ENCODE peak calls at places on chromosome 1, in four cellular contexts. V is HepG2, N is GM12878, Y is K562. D is an unnamed sample.

GRCh38 chr1:215679231-215679630 is 112.1 kb downstream of the KCTD3 start:
- DNase-seq in Y (no peak), V (no peak), N (no peak), D (no peak)

GRCh38 chr1:233656700-233657099 is 42.8 kb downstream of the KCNK1 start:
- DNase-seq in N (no peak), Y (no peak), V (no peak), D (no peak)

GRCh38 chr1:16625497-16626408 is 12.4 kb upstream of the NBPF1 start:
- DNase-seq in V (no peak), Y (no peak), N (no peak), D (no peak)

GRCh38 chr1:65209005-65209885 is 61.2 kb downstream of the AK4 start:
- DNase-seq in V (peak; percentile 38), Y (peak; percentile 78), N (no peak), D (peak; percentile 76)

GRCh38 chr1:160068231-160068630 is 1.7 kb downstream of the KCNJ10 start:
- DNase-seq in V (no peak), Y (no peak), N (no peak), D (no peak)

GRCh38 chr1:24140741-24141181 is 2.2 kb downstream of the IL22RA1 start:
- DNase-seq in Y (no peak), V (no peak), N (no peak), D (no peak)

GRCh38 chr1:202752799-202753198 is 42.5 kb upstream of the SYT2 start:
- DNase-seq in Y (no peak), N (no peak), V (no peak), D (no peak)

GRCh38 chr1:104266612-104267011 is 516.9 kb downstream of the AMY1C start:
- DNase-seq in N (no peak), V (no peak), Y (no peak), D (no peak)

GRCh38 chr1:172727956-172728603 is 69.2 kb downstream of the FASLG start:
- DNase-seq in Y (peak; percentile 73), N (no peak), V (peak; percentile 71), D (peak; percentile 58)

GRCh38 chr1:232211149-232211548 is 418.8 kb downstream of the SIPA1L2 start:
- DNase-seq in Y (peak; percentile 14), V (peak; percentile 2), N (no peak), D (peak; percentile 66)

GRCh38 chr1:53995683-53996082 is 22.3 kb downstream of the LDLRAD1 start:
- DNase-seq in V (no peak), N (no peak), Y (no peak), D (no peak)

GRCh38 chr1:200306954-200307754 is 102.7 kb downstream of the ZNF281 start:
- DNase-seq in V (peak; percentile 40), Y (peak; percentile 61), N (peak; percentile 17), D (peak; percentile 70)

GRCh38 chr1:227281371-227281770 is 36.9 kb downstream of the CDC42BPA start:
- DNase-seq in Y (no peak), N (no peak), V (no peak), D (no peak)

GRCh38 chr1:45411510-45411899 is 71.3 kb upstream of the MUTYH start:
- DNase-seq in V (peak; percentile 7), Y (peak; percentile 31), N (no peak), D (no peak)

GRCh38 chr1:4796161-4796998 is 142.0 kb downstream of the AJAP1 start:
- DNase-seq in N (peak; percentile 50), V (no peak), Y (no peak), D (no peak)

GRCh38 chr1:110198746-110199145 is 11.4 kb upstream of the KCNC4 start:
- DNase-seq in Y (no peak), V (no peak), N (no peak), D (no peak)

GRCh38 chr1:213934642-213935041 is 53.1 kb upstream of the PROX1 start:
- DNase-seq in Y (no peak), N (no peak), V (no peak), D (no peak)

GRCh38 chr1:209202826-209203439 is 380.6 kb upstream of the CAMK1G start:
- DNase-seq in N (no peak), Y (peak; percentile 67), V (peak; percentile 46), D (peak; percentile 62)

GRCh38 chr1:233393084-233393840 is 65.7 kb downstream of the MAP3K21 start:
- DNase-seq in V (no peak), N (no peak), Y (no peak), D (no peak)

GRCh38 chr1:42801832-42802483 is 15.0 kb upstream of the ERMAP start:
- DNase-seq in V (no peak), Y (no peak), N (no peak), D (no peak)
- TF ChIP-seq FOXK2 in V (no peak), Y (no peak), N (no peak), D (no peak)

DNA sequence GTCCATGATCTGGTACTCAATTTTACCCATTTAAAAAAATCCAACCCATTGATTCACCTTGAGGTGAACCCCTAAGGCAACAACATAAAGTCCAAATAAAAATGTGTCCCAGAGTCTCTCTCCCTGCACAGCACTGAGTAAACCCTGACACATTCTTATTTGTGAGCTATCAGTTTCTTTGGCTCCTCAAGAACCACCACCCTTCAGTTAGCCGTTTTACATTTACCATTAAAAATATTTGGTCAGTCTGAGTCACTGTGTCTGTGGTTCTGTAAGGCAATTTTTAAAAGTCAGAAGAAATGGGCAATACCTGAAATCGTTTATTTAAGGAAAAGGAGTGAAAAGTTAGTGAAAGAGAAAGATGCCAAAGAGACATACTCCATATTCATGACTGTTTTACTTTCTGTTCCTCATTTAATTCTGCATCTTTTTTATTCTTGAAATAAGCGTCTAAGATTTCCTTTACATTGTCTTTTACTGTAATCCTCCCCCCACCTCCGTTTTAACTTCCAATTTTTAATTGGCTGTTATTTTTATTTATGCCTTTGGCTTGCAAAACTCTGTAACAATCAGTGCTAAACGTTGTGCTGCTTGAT is 91.7 kb upstream of the IVNS1ABP start:
- DNase-seq in V (no peak), Y (no peak), N (no peak), D (no peak)
- TF ChIP-seq TARDBP in V (no peak), Y (no peak), N (no peak), D (no peak)

GRCh38 chr1:156496211-156496761 is 4.3 kb downstream of the MEF2D start:
- DNase-seq in Y (no peak), V (no peak), N (no peak), D (no peak)
- TF ChIP-seq FOXK2 in Y (no peak), V (no peak), N (no peak), D (no peak)

GRCh38 chr1:181094813-181095212 is 6.3 kb downstream of the IER5 start:
- DNase-seq in Y (no peak), N (no peak), V (no peak), D (no peak)
- TF ChIP-seq TARDBP in Y (no peak), N (no peak), V (no peak), D (no peak)

GRCh38 chr1:83725735-83726360 is 273.1 kb downstream of the TTLL7 start:
- DNase-seq in Y (no peak), N (no peak), V (no peak), D (no peak)
- TF ChIP-seq FOXK2 in Y (no peak), N (no peak), V (no peak), D (no peak)

GRCh38 chr1:114587203-114587991 is 6.0 kb upstream of the BCAS2 start:
- DNase-seq in V (no peak), Y (no peak), N (no peak), D (no peak)
- TF ChIP-seq TARDBP in V (no peak), Y (no peak), N (no peak), D (no peak)

D was measured in HEK293T.